ENCODE peak calls at places on chromosome 1, in eight cellular contexts. Z, E, T, B, V, H, D and G are unnamed samples.

GRCh38 chr1:213284626-213285025 is 233.6 kb downstream of the RPS6KC1 start:
- DNase-seq in Z (peak; percentile 10), E (no peak), T (no peak), B (peak; percentile 73), V (no peak), H (no peak), D (no peak), G (no peak)

GRCh38 chr1:156123356-156124196 is 9.1 kb downstream of the LMNA start:
- DNase-seq in Z (peak; percentile 98), E (peak; percentile 91), T (peak; percentile 65), B (peak; percentile 99), V (no peak), H (peak; percentile 42), D (peak; percentile 83), G (peak; percentile 68)

GRCh38 chr1:15489052-15489736 is 13.3 kb downstream of the CELA2B start:
- DNase-seq in Z (no peak), E (no peak), T (no peak), B (no peak), V (no peak), H (no peak), D (no peak), G (no peak)

GRCh38 chr1:240194120-240194519 is 102.4 kb downstream of the FMN2 start:
- DNase-seq in Z (no peak), E (no peak), T (no peak), B (peak; percentile 85), V (no peak), H (no peak), D (no peak), G (no peak)

GRCh38 chr1:100400332-100400933 is 48.1 kb downstream of the CDC14A start:
- DNase-seq in Z (no peak), E (no peak), T (peak; percentile 82), B (no peak), V (peak; percentile 52), H (peak; percentile 46), D (no peak), G (no peak)

GRCh38 chr1:27152829-27153548 is 1.9 kb downstream of the SLC9A1 start:
- DNase-seq in Z (no peak), E (no peak), T (no peak), B (no peak), V (no peak), H (no peak), D (no peak), G (no peak)

GRCh38 chr1:37037675-37038074 is 3.4 kb upstream of the GRIK3 start:
- DNase-seq in Z (no peak), E (no peak), T (no peak), B (no peak), V (no peak), H (no peak), D (no peak), G (peak; percentile 33)

GRCh38 chr1:179743679-179744400 is 749 bp downstream of the FAM163A start:
- DNase-seq in Z (no peak), E (no peak), T (no peak), B (no peak), V (no peak), H (peak; percentile 30), D (no peak), G (peak; percentile 26)